ENCODE peak calls at places on chromosomes 16 and 17, in five cellular contexts. C, Q, T, R and I are unnamed samples.

GRCh38 chr17:29621751-29622194 is 939 bp downstream of the CORO6 start:
- DNase-seq in C (no peak), Q (no peak), T (no peak), R (no peak), I (no peak)

GRCh38 chr16:86546638-86547013 is 8.4 kb downstream of the MTHFSD start:
- DNase-seq in C (no peak), Q (no peak), T (no peak), R (no peak), I (no peak)

GRCh38 chr16:79269211-79269863 is 331.2 kb downstream of the MAF start:
- DNase-seq in C (no peak), Q (no peak), T (peak; percentile 61), R (no peak), I (no peak)

GRCh38 chr16:48592839-48593429 is 17.0 kb downstream of the N4BP1 start:
- DNase-seq in C (peak; percentile 51), Q (peak; percentile 66), T (no peak), R (no peak), I (no peak)

GRCh38 chr16:64615647-64616280 is 506.1 kb downstream of the CDH11 start:
- DNase-seq in C (no peak), Q (peak; percentile 71), T (no peak), R (no peak), I (no peak)

GRCh38 chr17:68424861-68425260 is 32.4 kb downstream of the WIPI1 start:
- DNase-seq in C (no peak), Q (peak; percentile 66), T (no peak), R (no peak), I (no peak)

GRCh38 chr16:66326995-66327513 is 39.4 kb upstream of the CDH5 start:
- DNase-seq in C (no peak), Q (no peak), T (no peak), R (peak; percentile 68), I (peak; percentile 74)

GRCh38 chr17:41777579-41778188 is 8.8 kb downstream of the JUP start:
- DNase-seq in C (peak; percentile 98), Q (no peak), T (no peak), R (no peak), I (peak; percentile 77)

GRCh38 chr16:46908540-46909372 is 24.6 kb downstream of the GPT2 start:
- DNase-seq in C (peak; percentile 71), Q (peak; percentile 93), T (no peak), R (peak; percentile 77), I (peak; percentile 71)

GRCh38 chr16:27406729-27407128 is 4.8 kb downstream of the IL21R start:
- DNase-seq in C (no peak), Q (no peak), T (no peak), R (no peak), I (no peak)
- TF ChIP-seq JUNB in C (no peak), Q (no peak), T (no peak), R (no peak), I (no peak)

GRCh38 chr16:54628796-54629625 is 301.7 kb upstream of the IRX5 start:
- DNase-seq in C (no peak), Q (no peak), T (no peak), R (no peak), I (peak; percentile 97)
- TF ChIP-seq JUNB in C (no peak), Q (no peak), T (no peak), R (no peak), I (peak; percentile 18)

GRCh38 chr17:3809135-3809534 is 8.1 kb upstream of the ITGAE start:
- DNase-seq in C (no peak), Q (no peak), T (no peak), R (no peak), I (no peak)
- TF ChIP-seq JUNB in C (no peak), Q (no peak), T (no peak), R (no peak), I (no peak)

GRCh38 chr17:40621558-40621957 is 26.1 kb downstream of the SMARCE1 start:
- DNase-seq in C (no peak), Q (no peak), T (no peak), R (no peak), I (no peak)
- TF ChIP-seq JUNB in C (no peak), Q (no peak), T (no peak), R (no peak), I (no peak)

GRCh38 chr16:27751676-27752075 is 201.7 kb downstream of the KATNIP start:
- DNase-seq in C (no peak), Q (no peak), T (no peak), R (no peak), I (no peak)
- TF ChIP-seq JUNB in C (no peak), Q (no peak), T (no peak), R (no peak), I (no peak)

GRCh38 chr16:1530883-1531637 is 2.4 kb upstream of the TMEM204 start:
- DNase-seq in C (no peak), Q (no peak), T (no peak), R (no peak), I (no peak)
- TF ChIP-seq JUNB in C (no peak), Q (no peak), T (no peak), R (no peak), I (no peak)

GRCh38 chr16:70257391-70257790 is 5.7 kb upstream of the EXOSC6 start:
- DNase-seq in C (no peak), Q (no peak), T (no peak), R (no peak), I (no peak)
- TF ChIP-seq JUNB in C (no peak), Q (no peak), T (no peak), R (no peak), I (no peak)